ENCODE peak calls at places on chromosomes 16 and 17, in four cellular contexts. B, C, X and I are unnamed samples.

GRCh38 chr16:89672177-89672941 is 14.1 kb upstream of the CDK10 start:
- DNase-seq in C (peak), B (no peak), X (no peak), I (no peak)

GRCh38 chr16:51839697-51840462 is 688.8 kb upstream of the SALL1 start:
- DNase-seq in B (no peak), C (no peak), X (no peak), I (no peak)

GRCh38 chr17:74542727-74543383 is 3.1 kb downstream of the CD300C start:
- DNase-seq in C (peak), B (no peak), X (no peak), I (no peak)

GRCh38 chr16:10618710-10619209 is 38.4 kb upstream of the EMP2 start:
- DNase-seq in X (no peak), B (no peak), C (no peak), I (no peak)

GRCh38 chr17:66494023-66494803 is 191.8 kb downstream of the PRKCA start:
- DNase-seq in X (no peak), C (no peak), B (peak), I (no peak)

GRCh38 chr17:82081546-82081945 is 15.9 kb upstream of the DUS1L start:
- DNase-seq in B (no peak), X (no peak), C (no peak), I (no peak)

GRCh38 chr16:10949424-10949970 is 5.1 kb downstream of the CLEC16A start:
- DNase-seq in X (no peak), C (no peak), B (no peak), I (no peak)

GRCh38 chr17:48990882-48991357 is 6.3 kb upstream of the IGF2BP1 start:
- DNase-seq in B (no peak), X (no peak), C (no peak), I (no peak)

GRCh38 chr17:76547183-76547641 is 7.4 kb downstream of the PRCD start:
- DNase-seq in X (no peak), C (peak), B (peak), I (peak)

GRCh38 chr17:1362964-1363363 is 37.1 kb downstream of the YWHAE start:
- DNase-seq in B (no peak), C (no peak), X (no peak), I (peak)

GRCh38 chr17:35801583-35802224 is 6.3 kb upstream of the MMP28 start:
- DNase-seq in B (peak), C (no peak), X (peak), I (no peak)